ENCODE peak calls at places on chromosomes 6 and 20, in nine cellular contexts. T, B, G, P, I, R, C, E and D are unnamed samples.

GRCh38 chr6:95352064-95352463 is 225.3 kb upstream of the MANEA start:
- DNase-seq in E (no peak), R (peak), I (no peak), C (no peak), T (no peak), P (no peak), G (peak), B (no peak), D (no peak)

GRCh38 chr6:46015119-46015968 is at the start of gene CLIC5:
- DNase-seq in E (no peak), R (no peak), C (no peak), P (no peak), I (peak), B (no peak), T (no peak), G (no peak), D (peak)

GRCh38 chr20:62961310-62961783 is 8.8 kb downstream of the SLC17A9 start:
- DNase-seq in B (no peak), T (no peak), R (no peak), G (no peak), I (no peak), C (no peak), E (no peak), P (no peak), D (peak)

GRCh38 chr6:28597924-28598323 is 72.2 kb downstream of the GPX5 start:
- DNase-seq in G (no peak), E (peak), R (no peak), T (no peak), I (no peak), B (no peak), P (no peak), C (no peak), D (peak)

GRCh38 chr6:139030539-139030938 is 2.0 kb downstream of the ABRACL start:
- DNase-seq in B (no peak), E (no peak), R (no peak), C (no peak), T (no peak), G (no peak), I (peak), P (no peak), D (no peak)

GRCh38 chr6:148451690-148452089 is 109.1 kb downstream of the SASH1 start:
- DNase-seq in E (no peak), C (no peak), G (no peak), I (no peak), B (no peak), T (no peak), R (no peak), P (no peak), D (no peak)

GRCh38 chr20:8254911-8255582 is 123.0 kb downstream of the PLCB1 start:
- DNase-seq in R (peak), C (no peak), G (peak), B (no peak), E (no peak), I (no peak), P (no peak), T (peak), D (no peak)

GRCh38 chr20:24432057-24432456 is 37.4 kb upstream of the SYNDIG1 start:
- DNase-seq in C (no peak), I (no peak), R (no peak), P (no peak), T (no peak), E (no peak), G (no peak), B (no peak), D (no peak)

GRCh38 chr6:50602191-50602810 is 111.0 kb upstream of the TFAP2D start:
- DNase-seq in B (peak), G (peak), C (no peak), T (peak), E (peak), P (no peak), R (no peak), I (no peak), D (peak)

GRCh38 chr6:131995924-131996323 is 44.8 kb upstream of the CCN2 start:
- DNase-seq in C (no peak), P (no peak), E (peak), T (peak), G (peak), I (no peak), R (peak), B (peak), D (peak)

GRCh38 chr6:134589512-134589911 is 271.6 kb upstream of the SGK1 start:
- DNase-seq in P (no peak), E (peak), I (no peak), T (peak), B (peak), C (no peak), R (peak), G (peak), D (no peak)

GRCh38 chr6:108737594-108738546 is 110.4 kb upstream of the ARMC2 start:
- DNase-seq in G (peak), E (peak), R (peak), B (peak), P (no peak), C (no peak), I (no peak), T (peak), D (no peak)

GRCh38 chr20:11229772-11230171 is 556.0 kb upstream of the JAG1 start:
- DNase-seq in R (peak), E (peak), G (peak), T (peak), P (no peak), B (peak), I (no peak), C (no peak), D (no peak)

GRCh38 chr6:168885196-168885595 is 368.4 kb downstream of the THBS2 start:
- DNase-seq in P (no peak), R (no peak), B (no peak), I (no peak), T (no peak), C (no peak), E (no peak), G (no peak), D (no peak)

GRCh38 chr20:40996326-40996725 is 32.3 kb upstream of the TOP1 start:
- DNase-seq in C (no peak), G (no peak), T (no peak), B (no peak), P (no peak), E (no peak), R (no peak), I (no peak), D (no peak)

GRCh38 chr20:26214991-26215390 is 518.3 kb upstream of the ZNF337 start:
- DNase-seq in T (peak), E (no peak), I (no peak), G (no peak), B (no peak), R (no peak), C (no peak), P (no peak), D (no peak)

GRCh38 chr6:1202201-1202600 is 109.7 kb upstream of the FOXQ1 start:
- DNase-seq in G (no peak), R (no peak), I (no peak), E (no peak), T (no peak), C (no peak), P (no peak), B (no peak), D (no peak)

GRCh38 chr6:163759542-163759941 is 345.0 kb downstream of the QKI start:
- DNase-seq in G (peak), P (no peak), R (no peak), I (no peak), B (no peak), C (no peak), T (peak), E (no peak), D (no peak)